ENCODE peak calls at places on chromosomes 13 and 19, in eight cellular contexts. M, G, E, U, N, P, L and R are unnamed samples.

GRCh38 chr13:43127827-43128226 is 104.4 kb downstream of the DNAJC15 start:
- DNase-seq in N (no peak), U (no peak), M (no peak), G (no peak), P (no peak), E (no peak), L (no peak), R (no peak)

GRCh38 chr13:75617230-75617629 is 18.9 kb upstream of the LMO7 start:
- DNase-seq in E (no peak), M (no peak), N (no peak), G (no peak), P (no peak), U (no peak), L (no peak), R (no peak)

GRCh38 chr19:2428027-2428690 is 773 bp upstream of the TIMM13 start:
- DNase-seq in N (no peak), G (no peak), P (peak), M (peak), U (peak), E (no peak), L (no peak), R (peak)

GRCh38 chr13:112893570-112894422 is 75.2 kb upstream of the MCF2L start:
- DNase-seq in M (no peak), G (no peak), E (no peak), N (peak), L (no peak), P (peak), U (peak), R (peak)

GRCh38 chr19:14061081-14061749 is 661 bp downstream of the PALM3 start:
- DNase-seq in N (no peak), U (no peak), E (no peak), M (no peak), G (no peak), P (no peak), L (no peak), R (peak)

GRCh38 chr13:28012896-28013295 is 24.4 kb upstream of the URAD start:
- DNase-seq in E (no peak), M (no peak), N (no peak), U (no peak), G (no peak), L (no peak), P (no peak), R (no peak)

GRCh38 chr19:2740314-2740656 is 468 bp upstream of the SLC39A3 start:
- DNase-seq in L (no peak), G (no peak), N (no peak), M (no peak), E (no peak), P (no peak), U (no peak), R (no peak)

GRCh38 chr19:41871573-41872383 is 5.3 kb upstream of the CD79A start:
- DNase-seq in U (no peak), M (no peak), N (peak), L (no peak), E (no peak), P (no peak), G (peak), R (no peak)

GRCh38 chr19:3054972-3055740 is 7.1 kb downstream of the TLE5 start:
- DNase-seq in L (no peak), M (no peak), U (no peak), E (no peak), P (peak), N (no peak), G (peak), R (no peak)

GRCh38 chr19:5051619-5052018 is 82.7 kb downstream of the KDM4B start:
- DNase-seq in L (no peak), U (no peak), M (no peak), P (no peak), E (no peak), G (no peak), N (no peak), R (no peak)

GRCh38 chr13:97257800-97258799 is 36.0 kb downstream of the MBNL2 start:
- DNase-seq in L (no peak), G (peak), M (peak), N (no peak), E (peak), P (peak), U (no peak), R (peak)

GRCh38 chr19:46821512-46822359 is 28.9 kb downstream of the AP2S1 start:
- DNase-seq in L (no peak), P (no peak), N (peak), G (no peak), U (no peak), M (no peak), E (no peak), R (no peak)

GRCh38 chr13:29753593-29754485 is 96.6 kb downstream of the UBL3 start:
- DNase-seq in E (no peak), P (peak), N (no peak), L (no peak), M (no peak), G (no peak), U (peak), R (no peak)

GRCh38 chr19:28403698-28404099 is 809.3 kb downstream of the UQCRFS1 start:
- DNase-seq in U (no peak), E (no peak), N (no peak), M (no peak), G (no peak), L (no peak), P (no peak), R (no peak)

GRCh38 chr19:40689339-40690049 is 957 bp downstream of the NUMBL start:
- DNase-seq in M (no peak), P (no peak), U (peak), L (no peak), G (no peak), E (no peak), N (no peak), R (peak)

GRCh38 chr19:7926727-7927604 is 1.0 kb upstream of the CTXN1 start:
- DNase-seq in M (no peak), N (no peak), L (no peak), E (no peak), U (no peak), G (no peak), P (no peak), R (no peak)

GRCh38 chr19:33627962-33628839 is 6.4 kb downstream of the CHST8 start:
- DNase-seq in G (no peak), E (no peak), P (no peak), N (no peak), U (no peak), M (no peak), L (no peak), R (no peak)

GRCh38 chr13:28049880-28050871 is 50.2 kb downstream of the FLT3 start:
- DNase-seq in N (no peak), G (no peak), L (no peak), P (no peak), M (no peak), U (no peak), E (no peak), R (no peak)

GRCh38 chr19:41745761-41746160 is 9.6 kb upstream of the CEACAM6 start:
- DNase-seq in L (no peak), P (no peak), N (no peak), E (no peak), U (no peak), G (no peak), M (no peak), R (no peak)

GRCh38 chr19:4225902-4226301 is 3.4 kb upstream of the EBI3 start:
- DNase-seq in M (no peak), G (no peak), U (no peak), N (no peak), E (no peak), P (no peak), L (no peak), R (no peak)

GRCh38 chr19:632228-633067 is 889 bp downstream of the POLRMT start:
- DNase-seq in U (peak), N (peak), M (no peak), P (peak), E (no peak), L (no peak), G (peak), R (peak)

GRCh38 chr13:75407998-75408397 is 74.0 kb downstream of the TBC1D4 start:
- DNase-seq in M (no peak), G (no peak), P (no peak), L (no peak), E (no peak), U (no peak), N (no peak), R (no peak)

GRCh38 chr13:28528388-28528787 is 33.5 kb upstream of the FLT1 start:
- DNase-seq in U (no peak), L (no peak), E (no peak), M (no peak), P (no peak), N (no peak), G (no peak), R (no peak)

GRCh38 chr13:90443268-90443667 is 904.2 kb upstream of the MIR17HG start:
- DNase-seq in M (no peak), L (no peak), U (no peak), N (no peak), P (peak), G (peak), E (no peak), R (no peak)

GRCh38 chr19:525857-526419 is 5.6 kb upstream of the CDC34 start:
- DNase-seq in L (no peak), U (no peak), M (no peak), P (no peak), E (no peak), N (no peak), G (no peak), R (no peak)

GRCh38 chr19:41462497-41462896 is 19.5 kb downstream of the ERICH4 start:
- DNase-seq in E (no peak), P (no peak), M (no peak), G (no peak), N (no peak), U (no peak), L (no peak), R (no peak)

GRCh38 chr13:31629085-31629785 is 110.1 kb upstream of the RXFP2 start:
- DNase-seq in U (no peak), E (no peak), M (no peak), N (no peak), L (no peak), P (peak), G (no peak), R (no peak)

GRCh38 chr13:113649212-113649611 is 8.8 kb downstream of the ATP4B start:
- DNase-seq in U (no peak), G (no peak), M (no peak), P (no peak), E (no peak), L (peak), N (no peak), R (no peak)

GRCh38 chr13:60230593-60230992 is 66.9 kb upstream of the DIAPH3 start:
- DNase-seq in L (no peak), E (no peak), P (peak), M (no peak), G (no peak), U (no peak), N (no peak), R (peak)

GRCh38 chr13:29845440-29846056 is 4.9 kb downstream of the UBL3 start:
- DNase-seq in N (no peak), P (peak), E (no peak), U (no peak), M (no peak), L (no peak), G (peak), R (no peak)

GRCh38 chr13:111937763-111938375 is 129.1 kb upstream of the SOX1 start:
- DNase-seq in E (no peak), M (no peak), U (peak), G (no peak), P (no peak), N (no peak), L (no peak), R (no peak)

GRCh38 chr13:113627136-113627535 is 30.9 kb downstream of the ATP4B start:
- DNase-seq in P (no peak), E (no peak), L (no peak), N (no peak), G (no peak), M (no peak), U (no peak), R (no peak)

GRCh38 chr13:102226591-102226990 is 175.3 kb downstream of the FGF14 start:
- DNase-seq in U (no peak), N (no peak), L (no peak), E (no peak), P (no peak), M (no peak), G (no peak), R (no peak)

GRCh38 chr13:75762066-75762937 is 126.2 kb downstream of the LMO7 start:
- DNase-seq in U (no peak), E (no peak), P (peak), G (peak), L (no peak), M (no peak), N (no peak), R (no peak)

GRCh38 chr13:25292301-25292700 is 5.0 kb upstream of the MTMR6 start:
- DNase-seq in M (no peak), L (no peak), P (peak), N (no peak), E (no peak), U (no peak), G (no peak), R (peak)

GRCh38 chr19:7862413-7862951 is 11.7 kb downstream of the PRR36 start:
- DNase-seq in G (peak), M (no peak), U (peak), L (no peak), P (peak), E (no peak), N (peak), R (peak)

GRCh38 chr13:60261432-60262351 is 98.0 kb upstream of the DIAPH3 start:
- DNase-seq in U (no peak), G (no peak), M (no peak), E (no peak), P (no peak), L (no peak), N (no peak), R (no peak)

GRCh38 chr13:18996627-18997051 is 185.0 kb downstream of the TUBA3C start:
- DNase-seq in N (no peak), U (no peak), P (no peak), L (no peak), G (no peak), M (no peak), E (no peak), R (no peak)

GRCh38 chr19:14413765-14414171 is 5.4 kb downstream of the DDX39A start:
- DNase-seq in E (no peak), U (no peak), P (peak), M (no peak), G (no peak), N (no peak), L (no peak), R (no peak)

DNA sequence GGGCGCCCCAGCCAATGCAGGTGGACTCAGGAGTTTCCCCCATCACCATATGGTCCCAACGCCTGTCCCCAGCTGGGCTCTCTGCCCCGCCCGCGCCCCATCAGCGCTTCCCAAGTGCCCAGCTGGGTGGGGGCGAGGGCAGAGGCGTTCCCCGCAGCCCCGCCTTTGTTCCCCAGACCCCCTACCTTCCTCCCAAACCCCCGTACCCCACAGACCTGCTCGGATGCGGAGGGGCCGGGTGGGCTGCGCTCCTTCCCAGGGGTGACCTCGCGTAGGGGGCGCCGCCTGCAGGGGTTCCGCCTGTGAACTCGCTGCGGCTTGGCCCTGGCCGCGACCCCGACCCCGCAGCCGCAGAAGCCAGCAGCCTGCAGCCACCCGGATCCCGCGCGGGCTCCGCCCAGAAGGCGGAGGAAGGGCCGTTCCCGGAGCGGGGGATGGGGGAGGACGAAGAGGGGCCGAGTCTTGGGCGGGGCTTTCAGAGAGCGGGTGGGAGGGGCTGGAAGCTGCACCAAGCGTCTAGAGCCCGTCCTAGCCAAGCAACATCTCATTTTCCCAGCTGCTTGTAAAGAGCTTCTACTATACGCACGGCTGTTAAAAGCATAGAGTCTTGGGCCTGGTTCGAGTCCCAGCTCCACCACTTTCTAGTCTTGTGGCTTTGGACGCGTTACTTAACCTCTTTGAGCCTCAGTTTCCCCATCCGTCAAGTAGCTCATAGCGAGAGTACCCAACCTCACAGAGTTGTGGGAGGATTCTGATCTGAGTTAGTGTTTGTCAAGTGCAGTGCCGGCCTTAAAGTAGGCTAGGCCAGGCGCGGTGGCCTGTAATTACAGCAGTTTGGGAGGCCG is at the start of gene RAB3D:
- DNase-seq in N (peak), P (peak), G (peak), U (peak), L (peak), M (peak), E (peak), R (peak)
- TF ChIP-seq POLR2A in N (no peak), P (no peak), G (peak), U (peak), L (peak), M (peak), E (peak), R (no peak)

DNA sequence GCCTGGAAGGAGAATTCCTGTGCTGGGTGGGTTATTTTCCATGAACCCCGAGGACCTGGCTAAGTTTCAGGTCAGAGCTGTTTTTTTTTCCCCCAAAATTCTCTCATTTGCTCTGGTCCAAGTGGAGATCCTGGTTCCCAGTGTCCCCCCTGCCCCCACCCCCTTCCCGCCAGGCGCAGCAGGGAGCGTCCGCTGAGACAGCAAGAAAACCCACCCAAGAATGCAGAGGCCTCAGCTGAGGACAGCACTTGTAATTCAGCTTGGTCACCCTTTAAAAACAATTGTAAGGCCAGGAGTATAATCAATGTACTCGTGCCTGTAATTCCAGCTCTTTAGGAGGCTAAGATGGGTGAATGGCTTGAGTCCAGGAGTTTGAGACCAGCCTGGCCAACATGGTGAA is 11.4 kb upstream of the TSPAN16 start:
- DNase-seq in E (no peak), U (no peak), N (no peak), M (no peak), P (no peak), G (no peak), L (no peak), R (no peak)
- TF ChIP-seq POLR2A in E (no peak), U (no peak), N (no peak), M (no peak), P (no peak), G (no peak), L (no peak), R (no peak)

GRCh38 chr19:10092648-10093294 is 6.7 kb downstream of the SHFL start:
- DNase-seq in N (no peak), M (no peak), E (no peak), G (no peak), P (no peak), L (no peak), U (no peak), R (no peak)
- TF ChIP-seq POLR2A in N (no peak), M (no peak), E (no peak), G (no peak), P (no peak), L (no peak), U (no peak), R (no peak)

GRCh38 chr13:50080856-50081105 is 65.5 kb downstream of the KCNRG start:
- DNase-seq in G (no peak), U (no peak), N (no peak), P (peak), E (no peak), M (no peak), L (no peak), R (no peak)

GRCh38 chr13:50080158-50080855 is 65.1 kb downstream of the KCNRG start:
- DNase-seq in G (peak), L (no peak), P (peak), N (no peak), U (no peak), M (no peak), E (no peak), R (peak)

GRCh38 chr13:50081106-50081898 is 66.1 kb downstream of the KCNRG start:
- DNase-seq in L (no peak), N (no peak), E (peak), P (no peak), M (peak), U (peak), G (peak), R (peak)

GRCh38 chr13:50082426-50083283 is 67.4 kb downstream of the KCNRG start:
- DNase-seq in U (peak), L (peak), M (peak), N (peak), E (peak), G (peak), P (peak), R (peak)

DNA sequence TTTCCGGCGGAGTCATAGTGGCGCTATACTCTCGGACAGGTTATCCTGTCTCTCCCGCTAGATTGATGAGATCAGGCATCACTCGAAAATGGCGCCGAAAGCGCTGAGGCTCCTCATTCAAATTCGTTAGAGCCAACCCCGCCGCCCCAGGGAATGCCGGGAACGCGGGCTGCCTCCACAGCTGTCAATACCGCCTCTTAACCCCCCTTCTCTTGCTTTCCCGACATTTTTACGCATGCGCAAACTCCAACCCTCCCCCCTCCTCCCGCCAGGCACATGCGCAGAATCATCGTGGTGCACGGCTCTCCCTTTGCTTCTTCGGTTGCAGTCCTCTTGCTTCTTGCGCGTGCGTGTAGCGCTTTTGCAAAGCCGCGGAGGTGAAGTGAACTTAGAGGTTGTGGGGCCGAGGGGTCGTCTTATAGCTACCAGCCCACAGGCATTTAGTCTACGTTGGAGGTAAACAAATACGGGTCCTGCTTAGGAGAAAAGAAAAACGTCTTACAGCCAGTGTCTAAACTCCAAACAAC is 66.7 kb downstream of the KCNRG start:
- DNase-seq in U (peak), M (peak), N (peak), L (peak), G (peak), P (peak), E (peak), R (peak)
- TF ChIP-seq POLR2A in U (no peak), M (no peak), N (peak), L (peak), G (peak), P (peak), E (peak), R (peak)